ENCODE peak calls at places on chromosomes 1 and 21, in five cellular contexts. T is OCI-LY7; V is uterus; C is A549; Z is CD4-positive, CD25-positive, alpha-beta regulatory T cell. M is an unnamed sample. For H3K4me1 and H3K9me3, the result is how much of the 10 kb centered on the place peaks cover.

GRCh38 chr1:32464716-32465540 is at the start of gene ZBTB8B:
- DNase-seq in T (no peak), V (peak), C (peak), Z (no peak), M (peak)

GRCh38 chr1:222081859-222082258 is 340.0 kb upstream of the DUSP10 start:
- DNase-seq in T (no peak), V (no peak), C (no peak), Z (no peak), M (no peak)

GRCh38 chr1:14677291-14677690 is 78.8 kb downstream of the KAZN start:
- DNase-seq in T (no peak), V (no peak), C (no peak), Z (no peak), M (no peak)

GRCh38 chr21:45004481-45005263 is 64.8 kb downstream of the SLX9 start:
- DNase-seq in T (no peak), V (no peak), C (no peak), Z (no peak), M (peak)

GRCh38 chr1:214990619-214991018 is 91.9 kb upstream of the KCNK2 start:
- DNase-seq in T (no peak), V (no peak), C (peak), Z (no peak), M (no peak)

GRCh38 chr1:161216945-161217712 is 2.0 kb downstream of the FCER1G start:
- DNase-seq in T (peak), V (no peak), C (no peak), Z (no peak), M (no peak)

GRCh38 chr1:20109223-20109856 is 10.0 kb downstream of the PLA2G2D start:
- DNase-seq in T (no peak), V (no peak), C (no peak), Z (no peak), M (no peak)

GRCh38 chr1:71839876-71840275 is 442.5 kb downstream of the NEGR1 start:
- DNase-seq in T (no peak), V (no peak), C (no peak), Z (no peak), M (no peak)

GRCh38 chr1:5915587-5916571 is 76.3 kb downstream of the NPHP4 start:
- DNase-seq in T (peak), V (no peak), C (peak), Z (no peak), M (no peak)

GRCh38 chr1:29960906-29961675 is 724.8 kb downstream of the PTPRU start:
- DNase-seq in T (no peak), V (no peak), C (no peak), Z (no peak), M (no peak)

DNA sequence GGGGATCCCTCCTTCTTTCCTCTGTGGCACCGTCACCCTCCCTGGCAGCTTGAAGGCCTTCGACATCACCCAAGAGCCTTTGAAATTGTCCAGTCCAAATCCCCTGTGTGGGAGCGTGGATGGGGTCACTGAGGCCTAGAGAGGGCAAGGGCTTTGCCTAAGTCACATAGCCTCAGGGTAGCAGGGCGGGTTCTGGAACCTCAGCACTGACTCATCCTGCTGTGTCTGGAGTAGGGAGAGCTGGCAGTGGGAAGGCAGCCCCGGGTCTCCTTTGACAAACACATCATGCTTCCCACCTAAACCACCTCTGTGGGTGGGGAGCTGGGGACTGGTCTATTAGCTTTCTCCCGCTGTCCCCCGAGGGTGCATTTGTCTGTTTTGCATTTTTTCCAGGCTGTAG is 76.8 kb upstream of the POU3F1 start:
- DNase-seq in T (no peak), V (no peak), C (peak), Z (no peak), M (no peak)
- H3K27ac ChIP-seq in T (no peak), V (no peak), C (no peak), Z (no peak), M (no peak)

DNA sequence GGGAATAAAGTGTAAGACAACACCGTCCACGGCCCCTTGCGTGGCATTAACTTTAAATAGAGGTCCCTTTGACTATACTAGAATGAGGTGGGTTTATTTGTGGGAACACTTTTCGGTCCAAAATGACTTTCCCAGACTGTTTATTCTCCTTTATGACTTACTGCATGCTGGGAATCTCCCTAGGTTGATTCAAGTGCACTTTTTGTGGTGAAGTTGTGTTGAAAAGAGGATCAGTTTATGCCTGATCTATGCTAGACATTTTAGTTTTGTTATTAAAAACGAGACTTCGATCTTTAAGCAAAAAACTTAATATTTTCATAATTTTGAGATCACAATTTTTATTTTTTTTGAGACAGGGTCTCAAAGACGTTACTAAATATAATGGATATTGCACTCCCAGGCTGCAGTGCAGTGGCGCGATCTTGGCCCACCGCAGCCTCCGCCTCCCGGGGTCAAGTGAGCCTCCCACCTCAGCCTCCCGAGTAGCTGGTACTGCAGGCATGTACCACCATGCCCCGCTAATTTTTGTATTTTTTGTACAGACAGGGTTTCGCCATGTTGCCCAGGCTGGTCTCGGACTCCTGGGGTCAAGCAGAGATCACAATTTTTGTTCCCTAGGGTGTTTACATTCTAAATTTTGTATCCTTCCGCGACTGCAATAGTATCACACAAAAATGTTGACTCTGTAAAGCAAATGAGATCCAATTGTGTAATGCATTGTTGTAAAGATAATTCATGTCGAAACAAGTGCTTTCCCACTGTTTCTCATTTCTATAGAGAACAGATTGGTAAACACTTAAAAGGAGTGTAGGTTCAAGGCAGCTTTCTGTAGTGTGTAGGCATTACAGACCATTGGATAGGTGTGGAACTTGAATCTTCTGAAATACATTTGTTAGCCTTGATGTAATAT is 1.6 kb downstream of the CDC42 start:
- DNase-seq in T (no peak), V (no peak), C (no peak), Z (no peak), M (no peak)
- H3K4me1 ChIP-seq in T (under half), V (under half), C (under half), Z (half or more), M (half or more)

GRCh38 chr1:179476484-179476883 is 99.3 kb downstream of the NPHS2 start:
- DNase-seq in T (peak), V (no peak), C (no peak), Z (no peak), M (no peak)

GRCh38 chr1:179474713-179475112 is 101.0 kb downstream of the NPHS2 start:
- DNase-seq in T (no peak), V (no peak), C (no peak), Z (no peak), M (no peak)

GRCh38 chr1:179478370-179478769 is 97.4 kb downstream of the NPHS2 start:
- DNase-seq in T (no peak), V (no peak), C (no peak), Z (no peak), M (no peak)
- H3K9me3 ChIP-seq in T (under half), V (under half), C (under half), Z (under half), M (half or more)

DNA sequence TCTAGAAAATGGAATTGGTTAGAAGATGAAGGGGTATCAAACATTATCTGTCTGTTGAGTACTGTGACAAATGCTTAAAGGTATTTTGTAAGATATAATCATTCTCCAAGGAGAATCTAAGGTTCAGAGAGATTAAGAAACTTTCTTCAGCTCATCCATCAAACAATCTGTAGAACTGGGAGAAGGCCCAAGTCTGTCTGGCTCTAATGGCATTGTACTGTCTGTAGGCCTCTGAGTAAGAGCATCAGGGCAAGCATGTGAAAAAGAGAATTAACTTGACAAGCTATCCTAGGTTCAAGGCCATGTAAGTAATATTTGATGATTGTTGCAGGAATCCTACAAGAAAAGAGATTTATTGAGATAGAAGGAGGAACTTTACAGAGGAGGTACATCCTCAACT is 5.3 kb upstream of the FGGY start:
- DNase-seq in T (no peak), V (no peak), C (no peak), Z (no peak), M (no peak)
- H3K27ac ChIP-seq in T (no peak), V (no peak), C (no peak), Z (no peak), M (no peak)

DNA sequence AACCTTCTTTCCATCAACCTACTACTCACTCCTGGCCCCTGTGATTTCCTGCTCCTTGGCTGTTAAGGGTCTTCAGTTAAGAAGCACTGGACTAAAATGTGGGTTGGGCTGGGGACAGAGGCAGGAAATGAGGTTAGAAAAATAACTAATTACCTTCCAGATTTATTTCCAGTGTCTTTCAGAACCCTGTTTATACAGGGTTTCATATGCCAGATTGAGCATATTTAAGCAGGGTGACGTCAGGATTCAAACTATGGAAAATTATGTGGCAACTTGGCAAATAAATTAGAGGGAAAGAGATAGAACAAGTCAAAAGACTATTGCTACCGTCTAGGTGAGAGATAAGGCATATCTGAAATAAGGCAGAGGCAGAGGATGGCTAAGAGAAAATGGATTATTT is 11.7 kb upstream of the MCOLN3 start:
- DNase-seq in T (no peak), V (no peak), C (no peak), Z (no peak), M (no peak)
- H3K4me1 ChIP-seq in T (under half), V (under half), C (under half), Z (under half), M (under half)

GRCh38 chr1:49597436-49597835 is 426.3 kb downstream of the AGBL4 start:
- DNase-seq in T (no peak), V (no peak), C (no peak), Z (no peak), M (no peak)
- H3K9me3 ChIP-seq in T (under half), V (under half), C (under half), Z (under half), M (under half)

DNA sequence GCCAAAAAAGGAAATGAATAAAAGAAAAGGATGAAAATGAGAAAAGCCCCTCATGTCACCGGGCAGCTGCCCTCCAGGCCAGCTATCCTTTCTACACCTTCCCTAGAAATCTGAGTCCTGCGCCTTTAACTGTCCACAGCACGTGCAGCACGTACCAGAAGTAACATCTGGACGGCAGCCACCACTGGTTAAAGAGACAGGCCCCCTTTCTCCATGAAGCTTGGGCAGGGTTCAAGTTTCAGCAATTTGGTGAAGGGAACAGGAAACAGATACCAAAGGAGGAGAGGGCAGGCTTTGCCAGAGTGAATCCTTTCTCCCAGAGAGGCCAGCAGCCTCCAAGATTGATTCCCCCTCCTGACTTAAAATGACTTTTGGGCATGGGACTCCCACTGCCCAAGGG is 3.6 kb upstream of the KIAA2013 start:
- DNase-seq in T (peak), V (peak), C (peak), Z (no peak), M (peak)
- H3K27ac ChIP-seq in T (no peak), V (peak), C (no peak), Z (no peak), M (peak)

GRCh38 chr1:168069384-168069783 is 67.3 kb downstream of the GPR161 start:
- DNase-seq in T (no peak), V (no peak), C (no peak), Z (no peak), M (no peak)
- H3K4me1 ChIP-seq in T (under half), V (under half), C (under half), Z (under half), M (under half)

GRCh38 chr1:90720137-90720636 is 3.1 kb upstream of the BARHL2 start:
- DNase-seq in T (no peak), V (no peak), C (no peak), Z (no peak), M (no peak)
- H3K9me3 ChIP-seq in T (under half), V (under half), C (under half), Z (under half), M (under half)

DNA sequence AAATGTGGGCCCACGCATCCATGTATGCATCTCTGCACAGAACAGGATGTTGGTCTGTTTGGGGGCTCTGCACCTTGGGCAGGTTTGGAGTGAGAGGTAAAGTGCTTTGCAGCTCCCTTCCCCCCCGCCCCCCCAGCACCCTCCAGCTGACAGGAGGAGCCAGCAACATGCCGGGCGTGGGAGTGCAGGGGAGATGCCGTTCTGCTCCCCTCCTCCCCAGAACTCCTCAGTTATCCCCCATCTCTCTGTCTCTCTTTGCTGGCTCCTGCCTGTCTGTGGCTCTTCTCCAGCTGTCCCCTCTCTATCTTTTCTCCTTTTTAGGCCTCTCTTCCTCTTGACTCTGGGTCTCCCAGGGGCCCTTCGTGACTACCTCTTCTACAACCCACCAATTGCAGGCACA is 1.6 kb upstream of the RORC start:
- DNase-seq in T (no peak), V (no peak), C (no peak), Z (no peak), M (no peak)
- H3K27ac ChIP-seq in T (no peak), V (no peak), C (no peak), Z (peak), M (no peak)